ENCODE peak calls at places on chromosomes 3 and 15, in eight cellular contexts. O is Caco-2, J is HCT116, N is brain microvascular endothelial cell, S is esophagus squamous epithelium, Z is IMR-90, K is foreskin fibroblast, E is lower lobe of right lung. B is an unnamed sample.

GRCh38 chr3:126014252-126014651 is 45.3 kb downstream of the ROPN1B start:
- DNase-seq in Z (peak), E (no peak), J (no peak), S (no peak), O (no peak), N (peak), K (peak), B (peak)

GRCh38 chr3:30186741-30187219 is 419.6 kb upstream of the TGFBR2 start:
- DNase-seq in K (no peak), O (no peak), S (no peak), J (no peak), Z (no peak), N (no peak), E (no peak), B (no peak)

GRCh38 chr3:37418357-37418756 is 244.0 kb upstream of the LRRFIP2 start:
- DNase-seq in O (no peak), K (no peak), J (no peak), Z (no peak), N (no peak), E (no peak), S (no peak), B (no peak)

GRCh38 chr3:86991840-86992430 is 986 bp upstream of the VGLL3 start:
- DNase-seq in O (no peak), E (no peak), S (no peak), K (no peak), J (no peak), N (peak), Z (peak), B (no peak)

GRCh38 chr3:42067324-42067723 is 23.8 kb upstream of the TRAK1 start:
- DNase-seq in E (no peak), S (no peak), N (peak), K (no peak), O (no peak), J (no peak), Z (peak), B (peak)

GRCh38 chr3:160331127-160331937 is 67.7 kb downstream of the IFT80 start:
- DNase-seq in N (peak), E (no peak), J (peak), O (no peak), S (no peak), Z (peak), K (peak), B (peak)

GRCh38 chr15:70045045-70045444 is 52.7 kb downstream of the TLE3 start:
- DNase-seq in S (no peak), Z (peak), N (no peak), E (no peak), K (peak), O (peak), J (no peak), B (peak)

GRCh38 chr3:101011086-101011485 is 17.9 kb upstream of the ABI3BP start:
- DNase-seq in O (no peak), Z (peak), J (no peak), N (no peak), S (no peak), E (no peak), K (peak), B (peak)

GRCh38 chr15:83475551-83475950 is 28.4 kb downstream of the SH3GL3 start:
- DNase-seq in O (no peak), K (peak), E (no peak), Z (peak), S (no peak), N (peak), J (no peak), B (peak)

GRCh38 chr15:74376825-74377581 is 9.6 kb upstream of the CYP11A1 start:
- DNase-seq in O (no peak), Z (no peak), S (no peak), E (no peak), K (no peak), N (no peak), J (no peak), B (no peak)

GRCh38 chr3:167691366-167691765 is 37.6 kb upstream of the WDR49 start:
- DNase-seq in N (no peak), S (no peak), O (no peak), E (no peak), J (no peak), K (no peak), Z (no peak), B (no peak)

GRCh38 chr15:83015361-83015760 is 3.9 kb upstream of the C15orf40 start:
- DNase-seq in O (no peak), E (no peak), J (no peak), K (no peak), S (no peak), N (no peak), Z (no peak), B (no peak)

GRCh38 chr3:24128195-24129005 is 183.3 kb downstream of the NR1D2 start:
- DNase-seq in N (no peak), K (peak), J (peak), S (no peak), O (no peak), E (no peak), Z (peak), B (peak)

GRCh38 chr3:62631471-62631870 is 243.7 kb downstream of the CADPS start:
- DNase-seq in N (no peak), J (no peak), K (no peak), E (no peak), S (no peak), Z (no peak), O (no peak), B (no peak)

GRCh38 chr3:124634210-124635168 is 95.8 kb upstream of the UMPS start:
- DNase-seq in S (no peak), O (peak), E (no peak), Z (no peak), K (no peak), N (no peak), J (no peak), B (no peak)

GRCh38 chr3:63625161-63625560 is 27.3 kb upstream of the SNTN start:
- DNase-seq in S (no peak), Z (peak), J (no peak), K (peak), O (no peak), N (peak), E (no peak), B (peak)

GRCh38 chr3:37251993-37252392 is 77.6 kb upstream of the LRRFIP2 start:
- DNase-seq in K (no peak), O (no peak), S (no peak), Z (no peak), E (no peak), J (no peak), N (no peak), B (no peak)

GRCh38 chr3:12288466-12289129 is at the start of gene PPARG:
- DNase-seq in N (no peak), O (peak), S (no peak), J (peak), Z (no peak), K (no peak), E (peak), B (peak)

GRCh38 chr3:184666422-184666821 is 45.4 kb downstream of the MAGEF1 start:
- DNase-seq in E (no peak), K (no peak), N (no peak), S (no peak), Z (no peak), O (no peak), J (no peak), B (no peak)

GRCh38 chr3:4928277-4928789 is 50.9 kb upstream of the BHLHE40 start:
- DNase-seq in J (no peak), N (no peak), E (no peak), Z (no peak), K (no peak), S (no peak), O (no peak), B (no peak)

GRCh38 chr15:98599911-98600685 is 48.2 kb upstream of the IGF1R start:
- DNase-seq in S (peak), J (no peak), K (peak), Z (peak), E (peak), O (no peak), N (peak), B (peak)

GRCh38 chr15:90291679-90292356 is 26.3 kb downstream of the NGRN start:
- DNase-seq in S (no peak), K (no peak), J (peak), O (peak), E (peak), Z (no peak), N (no peak), B (no peak)

GRCh38 chr3:11624161-11624560 is 19.6 kb downstream of the VGLL4 start:
- DNase-seq in O (no peak), N (peak), Z (peak), S (no peak), J (no peak), E (no peak), K (no peak), B (peak)

GRCh38 chr15:71201471-71201870 is 86.2 kb downstream of the THSD4 start:
- DNase-seq in N (no peak), O (no peak), S (no peak), J (no peak), Z (no peak), E (peak), K (no peak), B (no peak)

GRCh38 chr15:65072617-65073016 is 3.9 kb upstream of the KBTBD13 start:
- DNase-seq in E (peak), O (no peak), N (no peak), Z (no peak), K (no peak), J (no peak), S (no peak), B (no peak)

GRCh38 chr15:80970018-80970657 is 19.5 kb downstream of the MESD start:
- DNase-seq in S (no peak), E (no peak), K (peak), N (peak), J (peak), Z (peak), O (no peak), B (peak)

GRCh38 chr3:160486459-160486869 is 36.9 kb upstream of the TRIM59 start:
- DNase-seq in O (no peak), S (no peak), J (peak), E (no peak), Z (peak), N (no peak), K (peak), B (peak)

GRCh38 chr3:65732060-65732933 is 306.4 kb downstream of the MAGI1 start:
- DNase-seq in S (no peak), E (no peak), Z (peak), N (peak), O (no peak), J (peak), K (peak), B (peak)

GRCh38 chr15:48370460-48370859 is 39.2 kb downstream of the DUT start:
- DNase-seq in E (no peak), S (no peak), J (no peak), Z (peak), O (no peak), N (peak), K (peak), B (peak)

GRCh38 chr3:32045091-32045964 is 61.1 kb upstream of the GPD1L start:
- DNase-seq in N (no peak), E (no peak), S (no peak), J (peak), K (peak), O (peak), Z (peak), B (peak)

GRCh38 chr3:4601926-4602325 is 108.8 kb downstream of the ITPR1 start:
- DNase-seq in K (no peak), E (no peak), O (no peak), Z (no peak), N (no peak), J (no peak), S (no peak), B (peak)

GRCh38 chr3:140018556-140018955 is 83.6 kb downstream of the CLSTN2 start:
- DNase-seq in O (no peak), Z (no peak), K (no peak), E (no peak), N (no peak), S (no peak), J (no peak), B (no peak)

GRCh38 chr3:173399001-173399400 is 1.5 kb downstream of the NLGN1 start:
- DNase-seq in K (no peak), O (no peak), J (no peak), S (no peak), Z (no peak), E (no peak), N (no peak), B (no peak)

GRCh38 chr3:125633767-125634166 is 38.5 kb upstream of the OSBPL11 start:
- DNase-seq in K (no peak), O (no peak), J (no peak), S (no peak), Z (no peak), E (no peak), N (no peak), B (no peak)

GRCh38 chr15:100111103-100112060 is 230.4 kb downstream of the ADAMTS17 start:
- DNase-seq in S (no peak), N (peak), J (peak), Z (peak), E (no peak), K (peak), O (no peak), B (peak)

GRCh38 chr3:126416943-126417342 is 22.2 kb downstream of the CFAP100 start:
- DNase-seq in Z (no peak), O (no peak), J (no peak), N (no peak), E (no peak), K (no peak), S (no peak), B (no peak)

GRCh38 chr3:21237638-21238037 is 513.4 kb downstream of the ZNF385D start:
- DNase-seq in N (no peak), E (no peak), Z (no peak), S (no peak), K (no peak), J (no peak), O (no peak), B (no peak)

DNA sequence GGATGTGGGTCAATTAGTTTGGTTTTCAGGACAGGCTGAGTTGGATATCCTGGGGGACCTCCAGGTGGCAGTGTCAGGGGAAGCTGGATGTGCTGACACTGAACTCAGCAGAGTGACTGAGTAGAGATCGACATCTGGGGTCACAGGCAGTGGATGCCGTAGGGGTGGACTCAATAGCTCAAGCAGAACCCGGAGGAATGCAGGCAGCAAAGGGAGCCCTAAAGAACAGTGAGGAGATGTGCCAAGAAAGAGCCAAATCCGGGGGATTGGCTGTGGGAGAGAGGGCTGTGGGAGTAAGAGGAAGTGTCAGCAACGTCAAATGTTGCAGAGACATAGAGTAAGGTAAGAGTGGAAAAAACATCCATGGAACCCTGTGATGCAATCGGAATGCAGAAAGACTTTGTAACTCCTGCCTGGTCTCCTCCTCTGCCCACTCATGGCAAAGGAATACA is 11.6 kb downstream of the CCR5AS start:
- DNase-seq in K (no peak), E (no peak), J (no peak), N (no peak), O (no peak), S (no peak), Z (peak), B (peak)
- TF ChIP-seq CTCF in K (no peak), E (no peak), J (no peak), N (peak), O (no peak), S (no peak), Z (no peak), B (peak)

DNA sequence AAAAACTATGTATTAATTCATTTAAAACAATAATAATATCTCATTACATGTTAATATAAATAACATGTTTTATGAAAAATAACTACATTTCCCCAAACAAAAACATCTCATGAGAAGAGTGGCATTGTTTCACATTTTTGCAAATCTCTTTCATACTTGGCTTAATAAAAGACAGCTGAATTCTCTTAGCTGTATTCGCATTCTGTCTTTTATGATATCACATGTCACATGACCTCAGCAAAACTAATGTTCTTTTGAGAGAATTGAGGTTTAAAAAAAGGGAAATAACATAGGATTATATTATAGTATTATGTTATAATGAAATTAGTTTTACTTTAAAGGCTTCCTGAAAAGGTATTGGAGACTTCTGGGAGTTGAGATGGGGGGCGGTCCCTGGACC is 48.4 kb upstream of the SPPL2A start:
- DNase-seq in K (no peak), N (no peak), Z (no peak), O (no peak), J (no peak), S (no peak), E (no peak), B (no peak)
- H3K4me3 ChIP-seq in K (no peak), N (no peak), Z (no peak), O (no peak), J (no peak), S (no peak), E (no peak), B (no peak)

GRCh38 chr3:191244242-191244867 is 45.3 kb downstream of the OSTN start:
- DNase-seq in O (no peak), J (no peak), E (no peak), N (no peak), S (no peak), Z (peak), K (no peak), B (peak)
- TF ChIP-seq CTCF in O (peak), J (peak), E (peak), N (peak), S (peak), Z (peak), K (no peak), B (peak)

GRCh38 chr15:96416218-96416933 is 85.9 kb downstream of the NR2F2 start:
- DNase-seq in J (no peak), S (no peak), E (no peak), O (no peak), Z (no peak), K (no peak), N (no peak), B (no peak)

GRCh38 chr15:96418146-96418545 is 87.6 kb downstream of the NR2F2 start:
- DNase-seq in N (no peak), Z (no peak), O (no peak), S (no peak), E (no peak), K (no peak), J (no peak), B (no peak)

GRCh38 chr15:96415513-96416217 is 85.2 kb downstream of the NR2F2 start:
- DNase-seq in E (no peak), N (no peak), J (no peak), Z (no peak), S (no peak), K (no peak), O (no peak), B (no peak)

GRCh38 chr15:96417760-96418130 is 87.2 kb downstream of the NR2F2 start:
- DNase-seq in O (no peak), S (no peak), E (no peak), J (no peak), K (no peak), N (no peak), Z (no peak), B (no peak)

GRCh38 chr15:96416934-96417759 is 86.6 kb downstream of the NR2F2 start:
- DNase-seq in S (no peak), E (no peak), Z (peak), O (no peak), K (no peak), N (no peak), J (no peak), B (peak)
- H3K4me3 ChIP-seq in S (peak), E (peak), Z (peak), O (peak), K (no peak), N (peak), J (no peak), B (no peak)

GRCh38 chr3:128863560-128863959 is 15.9 kb upstream of the ACAD9 start:
- DNase-seq in N (no peak), S (no peak), O (no peak), K (no peak), E (no peak), J (no peak), Z (no peak), B (no peak)
- TF ChIP-seq CTCF in N (peak), S (no peak), O (no peak), K (no peak), E (peak), J (peak), Z (peak), B (peak)

GRCh38 chr15:34610388-34610787 is 26.9 kb upstream of the GOLGA8B start:
- DNase-seq in S (no peak), K (no peak), J (peak), O (no peak), N (peak), Z (peak), E (no peak), B (peak)
- H3K4me3 ChIP-seq in S (no peak), K (no peak), J (no peak), O (no peak), N (no peak), Z (no peak), E (no peak), B (no peak)